ENCODE peak calls at places on chromosomes 3 and 15, in nine cellular contexts. R, Z, U, N, F, J, D, K and G are unnamed samples.

GRCh38 chr3:169952045-169952444 is 14.6 kb upstream of the SEC62 start:
- DNase-seq in R (no peak), Z (no peak), U (peak; percentile 34), N (no peak), F (no peak), J (no peak), D (no peak), K (no peak), G (no peak)

GRCh38 chr3:125024817-125025216 is 31.0 kb downstream of the HEG1 start:
- DNase-seq in R (peak; percentile 72), Z (no peak), U (no peak), N (peak; percentile 41), F (no peak), J (no peak), D (peak; percentile 82), K (no peak), G (no peak)

GRCh38 chr15:29615791-29616190 is 206.5 kb downstream of the TJP1 start:
- DNase-seq in R (no peak), Z (no peak), U (no peak), N (no peak), F (peak; percentile 63), J (no peak), D (no peak), K (no peak), G (no peak)

GRCh38 chr3:40476478-40477470 is at the start of gene ZNF619:
- DNase-seq in R (peak; percentile 90), Z (peak; percentile 71), U (peak; percentile 80), N (peak; percentile 74), F (peak; percentile 69), J (peak; percentile 94), D (peak; percentile 89), K (peak; percentile 85), G (peak; percentile 41)

GRCh38 chr15:48675436-48675835 is 29.9 kb upstream of the FBN1 start:
- DNase-seq in R (no peak), Z (no peak), U (peak; percentile 84), N (no peak), F (no peak), J (no peak), D (no peak), K (no peak), G (no peak)

GRCh38 chr3:40718681-40719080 is 193.9 kb downstream of the ZNF621 start:
- DNase-seq in R (no peak), Z (no peak), U (no peak), N (no peak), F (no peak), J (no peak), D (no peak), K (no peak), G (no peak)

GRCh38 chr3:108131105-108131794 is 40.4 kb upstream of the CD47 start:
- DNase-seq in R (no peak), Z (no peak), U (peak; percentile 94), N (no peak), F (no peak), J (no peak), D (no peak), K (no peak), G (peak; percentile 51)

GRCh38 chr3:126521122-126521891 is 2.6 kb upstream of the CHST13 start:
- DNase-seq in R (peak; percentile 40), Z (no peak), U (no peak), N (no peak), F (no peak), J (peak; percentile 93), D (no peak), K (no peak), G (no peak)

GRCh38 chr3:128532007-128532983 is 39.3 kb upstream of the GATA2 start:
- DNase-seq in R (no peak), Z (no peak), U (no peak), N (no peak), F (no peak), J (no peak), D (peak; percentile 27), K (no peak), G (no peak)

GRCh38 chr3:196414469-196414868 is 17.8 kb downstream of the UBXN7 start:
- DNase-seq in R (no peak), Z (no peak), U (peak; percentile 33), N (no peak), F (no peak), J (no peak), D (no peak), K (no peak), G (no peak)